ENCODE peak calls at places on chromosome 10, in six cellular contexts. One of them, this sample, is unnamed.

GRCh38 chr10:58546722-58547121 is 34.0 kb downstream of the BICC1 start:
- DNase-seq in right atrium auricular region: no peak
- DNase-seq in A549: no peak
- DNase-seq in mesendoderm: no peak
- DNase-seq in pancreas: no peak
- DNase-seq in sigmoid colon: no peak
- DNase-seq in this sample: no peak

GRCh38 chr10:23343591-23344225 is 889 bp downstream of the C10orf67 start:
- DNase-seq in right atrium auricular region: no peak
- DNase-seq in mesendoderm: peak; percentile 77
- DNase-seq in A549: no peak
- DNase-seq in sigmoid colon: peak; percentile 75
- DNase-seq in pancreas: peak; percentile 83
- DNase-seq in this sample: peak; percentile 90

GRCh38 chr10:33661580-33662269 is 327.3 kb upstream of the NRP1 start:
- DNase-seq in sigmoid colon: peak; percentile 84
- DNase-seq in right atrium auricular region: peak; percentile 80
- DNase-seq in mesendoderm: peak; percentile 23
- DNase-seq in A549: peak; percentile 42
- DNase-seq in pancreas: peak; percentile 52
- DNase-seq in this sample: no peak

GRCh38 chr10:46312953-46313352 is 26.2 kb downstream of the ANTXRL start:
- DNase-seq in pancreas: peak; percentile 39
- DNase-seq in right atrium auricular region: no peak
- DNase-seq in A549: no peak
- DNase-seq in mesendoderm: no peak
- DNase-seq in sigmoid colon: peak; percentile 41
- DNase-seq in this sample: no peak

GRCh38 chr10:20274580-20274979 is 458.3 kb downstream of the PLXDC2 start:
- DNase-seq in pancreas: no peak
- DNase-seq in sigmoid colon: no peak
- DNase-seq in A549: no peak
- DNase-seq in right atrium auricular region: no peak
- DNase-seq in mesendoderm: no peak
- DNase-seq in this sample: no peak

GRCh38 chr10:83698899-83699298 is 440.4 kb upstream of the GHITM start:
- DNase-seq in right atrium auricular region: no peak
- DNase-seq in sigmoid colon: no peak
- DNase-seq in mesendoderm: no peak
- DNase-seq in A549: no peak
- DNase-seq in pancreas: no peak
- DNase-seq in this sample: no peak

GRCh38 chr10:74418285-74418872 is 267.4 kb downstream of the ADK start:
- DNase-seq in sigmoid colon: no peak
- DNase-seq in right atrium auricular region: no peak
- DNase-seq in mesendoderm: peak; percentile 54
- DNase-seq in pancreas: peak; percentile 58
- DNase-seq in A549: no peak
- DNase-seq in this sample: no peak

GRCh38 chr10:90314718-90315117 is 543.1 kb downstream of the HTR7 start:
- DNase-seq in sigmoid colon: no peak
- DNase-seq in pancreas: no peak
- DNase-seq in A549: no peak
- DNase-seq in right atrium auricular region: no peak
- DNase-seq in mesendoderm: no peak
- DNase-seq in this sample: no peak

GRCh38 chr10:60246382-60246781 is 143.3 kb downstream of the ANK3 start:
- DNase-seq in mesendoderm: peak; percentile 94
- DNase-seq in pancreas: no peak
- DNase-seq in sigmoid colon: no peak
- DNase-seq in right atrium auricular region: no peak
- DNase-seq in A549: no peak
- DNase-seq in this sample: peak; percentile 56

GRCh38 chr10:92112462-92112861 is 178.4 kb downstream of the CPEB3 start:
- DNase-seq in sigmoid colon: no peak
- DNase-seq in pancreas: no peak
- DNase-seq in right atrium auricular region: no peak
- DNase-seq in mesendoderm: no peak
- DNase-seq in A549: no peak
- DNase-seq in this sample: no peak

GRCh38 chr10:955127-955819 is 23.8 kb upstream of the LARP4B start:
- DNase-seq in right atrium auricular region: no peak
- DNase-seq in sigmoid colon: peak; percentile 49
- DNase-seq in pancreas: no peak
- DNase-seq in A549: no peak
- DNase-seq in mesendoderm: no peak
- DNase-seq in this sample: no peak

GRCh38 chr10:93916257-93917063 is 22.7 kb downstream of the SLC35G1 start:
- DNase-seq in mesendoderm: peak; percentile 60
- DNase-seq in right atrium auricular region: no peak
- DNase-seq in pancreas: no peak
- DNase-seq in sigmoid colon: no peak
- DNase-seq in A549: peak; percentile 26
- DNase-seq in this sample: no peak

GRCh38 chr10:129400426-129400825 is 66.6 kb upstream of the MGMT start:
- DNase-seq in right atrium auricular region: peak; percentile 50
- DNase-seq in pancreas: no peak
- DNase-seq in A549: no peak
- DNase-seq in mesendoderm: no peak
- DNase-seq in sigmoid colon: no peak
- DNase-seq in this sample: no peak

GRCh38 chr10:71272122-71272771 is 46.8 kb upstream of the SLC29A3 start:
- DNase-seq in mesendoderm: no peak
- DNase-seq in pancreas: no peak
- DNase-seq in sigmoid colon: no peak
- DNase-seq in right atrium auricular region: no peak
- DNase-seq in A549: no peak
- DNase-seq in this sample: peak; percentile 64

GRCh38 chr10:1297566-1298301 is 241.5 kb downstream of the WDR37 start:
- DNase-seq in pancreas: no peak
- DNase-seq in sigmoid colon: no peak
- DNase-seq in A549: no peak
- DNase-seq in right atrium auricular region: no peak
- DNase-seq in mesendoderm: peak; percentile 70
- DNase-seq in this sample: peak; percentile 85

GRCh38 chr10:110841767-110842267 is 29.9 kb upstream of the PDCD4 start:
- DNase-seq in pancreas: no peak
- DNase-seq in right atrium auricular region: no peak
- DNase-seq in sigmoid colon: peak; percentile 44
- DNase-seq in A549: no peak
- DNase-seq in mesendoderm: no peak
- DNase-seq in this sample: no peak

GRCh38 chr10:22606164-22606614 is 108.2 kb downstream of the PIP4K2A start:
- DNase-seq in right atrium auricular region: no peak
- DNase-seq in pancreas: no peak
- DNase-seq in A549: no peak
- DNase-seq in mesendoderm: no peak
- DNase-seq in sigmoid colon: peak; percentile 73
- DNase-seq in this sample: no peak

DNA sequence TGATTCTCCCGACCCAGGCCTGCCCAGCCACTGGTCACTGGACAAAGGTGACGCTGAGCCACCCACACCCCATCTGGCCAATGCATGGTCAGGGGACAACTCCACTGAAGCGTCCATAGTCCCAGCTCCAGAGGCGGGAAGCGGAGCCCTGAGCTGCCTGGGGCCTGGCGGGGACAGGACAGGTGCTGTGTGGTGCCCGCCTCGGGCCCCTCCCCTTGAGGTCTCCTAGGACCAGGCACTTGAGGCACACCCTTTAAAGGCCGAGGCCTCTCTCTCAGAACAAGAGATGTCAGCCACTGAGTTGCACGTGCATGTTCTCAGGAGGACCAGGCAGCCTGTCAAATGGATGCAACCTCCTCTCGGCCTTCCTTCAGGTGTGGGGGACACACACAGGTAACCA is 52.5 kb upstream of the PPP2R2D start:
- DNase-seq in mesendoderm: no peak
- DNase-seq in right atrium auricular region: no peak
- DNase-seq in sigmoid colon: no peak
- DNase-seq in A549: no peak
- DNase-seq in pancreas: no peak
- DNase-seq in this sample: peak; percentile 28
- H3K4me1 ChIP-seq in mesendoderm: no peaks in the 10 kb centered on the region
- H3K4me1 ChIP-seq in right atrium auricular region: no peaks in the 10 kb centered on the region
- H3K4me1 ChIP-seq in sigmoid colon: no peaks in the 10 kb centered on the region
- H3K4me1 ChIP-seq in A549: no peaks in the 10 kb centered on the region
- H3K4me1 ChIP-seq in pancreas: no peaks in the 10 kb centered on the region
- H3K4me1 ChIP-seq in this sample: no peaks in the 10 kb centered on the region

GRCh38 chr10:13100349-13101294 is 659 bp downstream of the OPTN start:
- DNase-seq in right atrium auricular region: no peak
- DNase-seq in mesendoderm: peak; percentile 38
- DNase-seq in sigmoid colon: peak; percentile 74
- DNase-seq in A549: peak; percentile 45
- DNase-seq in pancreas: peak; percentile 69
- DNase-seq in this sample: peak; percentile 77
- H3K27ac ChIP-seq in right atrium auricular region: peak overlapping the region; percentile 98
- H3K27ac ChIP-seq in mesendoderm: no peak overlapping the region
- H3K27ac ChIP-seq in sigmoid colon: peak overlapping the region; percentile 94
- H3K27ac ChIP-seq in A549: peak overlapping the region; percentile 98
- H3K27ac ChIP-seq in pancreas: peak overlapping the region; percentile 92
- H3K27ac ChIP-seq in this sample: no peak overlapping the region

GRCh38 chr10:86359933-86360332 is 6.7 kb downstream of the GRID1 start:
- DNase-seq in sigmoid colon: no peak
- DNase-seq in A549: no peak
- DNase-seq in mesendoderm: no peak
- DNase-seq in pancreas: no peak
- DNase-seq in right atrium auricular region: no peak
- DNase-seq in this sample: no peak
- H3K4me1 ChIP-seq in sigmoid colon: peaks cover 28% of the 10 kb centered on the region
- H3K4me1 ChIP-seq in A549: peaks cover 9% of the 10 kb centered on the region
- H3K4me1 ChIP-seq in mesendoderm: peaks cover 1% of the 10 kb centered on the region
- H3K4me1 ChIP-seq in pancreas: no peaks in the 10 kb centered on the region
- H3K4me1 ChIP-seq in right atrium auricular region: no peaks in the 10 kb centered on the region
- H3K4me1 ChIP-seq in this sample: no peaks in the 10 kb centered on the region

DNA sequence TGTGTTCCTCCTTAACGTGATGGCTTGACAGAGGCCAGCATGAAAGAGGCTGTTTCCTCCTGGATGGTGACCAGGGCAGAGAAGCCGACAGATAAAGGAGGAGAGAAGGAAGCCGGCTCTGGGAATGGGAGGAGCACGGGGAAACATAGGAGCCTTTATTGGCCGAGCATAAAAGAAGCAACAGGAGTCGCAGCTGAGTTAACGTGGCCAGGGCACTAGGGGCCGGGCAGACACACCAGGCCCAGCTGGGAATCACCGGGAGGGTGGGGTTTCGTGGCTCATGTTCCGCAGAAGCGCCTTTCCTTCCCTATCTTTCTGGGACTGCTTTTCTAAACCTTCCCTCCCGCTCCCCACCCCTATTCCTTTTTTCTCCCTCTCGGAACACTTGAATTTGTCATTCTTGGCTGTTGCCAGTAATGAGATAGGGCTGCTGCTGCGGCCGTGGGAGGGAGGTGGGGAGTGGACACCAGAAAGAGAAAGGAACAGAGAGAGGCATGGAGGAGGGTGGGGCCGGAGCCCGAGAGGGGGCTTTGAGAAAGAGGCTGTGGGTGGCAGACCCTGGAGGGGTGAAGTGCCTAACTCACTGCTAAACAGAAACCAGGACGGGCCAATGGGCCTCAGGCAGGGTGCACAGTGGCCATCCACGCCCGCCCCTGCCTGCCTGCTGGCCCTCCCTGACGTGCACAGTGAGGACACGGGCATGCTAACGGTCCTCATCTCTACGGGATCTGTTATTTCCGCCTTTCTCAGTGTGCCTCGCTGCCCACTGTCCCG is 65.2 kb downstream of the COL13A1 start:
- DNase-seq in right atrium auricular region: peak; percentile 63
- DNase-seq in sigmoid colon: peak; percentile 75
- DNase-seq in A549: no peak
- DNase-seq in pancreas: no peak
- DNase-seq in mesendoderm: peak; percentile 90
- DNase-seq in this sample: peak; percentile 88
- H3K27ac ChIP-seq in right atrium auricular region: peak overlapping the region; percentile 42
- H3K27ac ChIP-seq in sigmoid colon: peak overlapping the region; percentile 65
- H3K27ac ChIP-seq in A549: peak overlapping the region; percentile 46
- H3K27ac ChIP-seq in pancreas: peak overlapping the region; percentile 17
- H3K27ac ChIP-seq in mesendoderm: peak overlapping the region; percentile 78
- H3K27ac ChIP-seq in this sample: peak overlapping the region; percentile 39

GRCh38 chr10:113024930-113025329 is 74.9 kb downstream of the TCF7L2 start:
- DNase-seq in mesendoderm: no peak
- DNase-seq in pancreas: no peak
- DNase-seq in right atrium auricular region: no peak
- DNase-seq in A549: no peak
- DNase-seq in sigmoid colon: peak; percentile 40
- DNase-seq in this sample: no peak
- H3K4me1 ChIP-seq in mesendoderm: peaks cover 22% of the 10 kb centered on the region
- H3K4me1 ChIP-seq in pancreas: peaks cover 9% of the 10 kb centered on the region
- H3K4me1 ChIP-seq in right atrium auricular region: no peaks in the 10 kb centered on the region
- H3K4me1 ChIP-seq in A549: peaks cover 60% of the 10 kb centered on the region
- H3K4me1 ChIP-seq in sigmoid colon: peaks cover 69% of the 10 kb centered on the region
- H3K4me1 ChIP-seq in this sample: peaks cover 23% of the 10 kb centered on the region